ENCODE peak calls at places on chromosomes 4 and X, in ten cellular contexts. Q is uterus, K is heart left ventricle, O is Peyer's patch, H is keratinocyte, U is fibroblast of lung, Z is RWPE2, S is astrocyte, E is adrenal gland, V is left lung. Y is an unnamed sample.

GRCh38 chr4:97978791-97979488 is 164.3 kb downstream of the STPG2 start:
- DNase-seq in E (no peak), Z (no peak), O (no peak), V (no peak), Q (no peak), H (no peak), K (no peak), U (no peak), S (no peak), Y (no peak)

GRCh38 chr4:46450556-46450955 is 60.6 kb upstream of the GABRA2 start:
- DNase-seq in Q (no peak), O (no peak), Z (no peak), K (no peak), H (no peak), S (no peak), E (no peak), V (no peak), U (no peak), Y (no peak)

GRCh38 chr4:42148453-42148852 is 4.0 kb downstream of the BEND4 start:
- DNase-seq in K (no peak), V (no peak), Q (no peak), E (no peak), O (no peak), Z (no peak), H (no peak), U (no peak), S (no peak), Y (no peak)

GRCh38 chr4:53478671-53479456 is 101.4 kb downstream of the FIP1L1 start:
- DNase-seq in Q (no peak), O (no peak), Z (no peak), E (peak), S (peak), H (peak), V (no peak), K (no peak), U (peak), Y (peak)

GRCh38 chrX:134013092-134013497 is 27.7 kb upstream of the GPC3 start:
- DNase-seq in H (peak), O (no peak), Q (peak), V (no peak), S (no peak), Z (no peak), E (no peak), U (peak), K (no peak), Y (peak)

GRCh38 chr4:111945014-111945413 is 200.2 kb upstream of the FAM241A start:
- DNase-seq in Z (no peak), H (no peak), O (no peak), K (no peak), Q (no peak), E (no peak), S (no peak), U (no peak), V (no peak), Y (no peak)

GRCh38 chr4:167233523-167234387 is 539 bp downstream of the SPOCK3 start:
- DNase-seq in S (peak), O (no peak), Z (no peak), Q (no peak), E (no peak), U (peak), H (no peak), V (peak), K (no peak), Y (peak)

GRCh38 chr4:178306565-178306964 is 864.3 kb upstream of the AGA start:
- DNase-seq in U (peak), H (no peak), E (no peak), O (no peak), V (no peak), S (peak), K (no peak), Q (no peak), Z (no peak), Y (no peak)

GRCh38 chr4:109801895-109802319 is at the start of gene CFI:
- DNase-seq in U (peak), Q (no peak), E (no peak), H (no peak), Z (no peak), S (peak), O (no peak), V (no peak), K (no peak), Y (peak)

GRCh38 chr4:38290360-38290759 is 330.2 kb downstream of the PTTG2 start:
- DNase-seq in H (no peak), E (no peak), Q (no peak), O (no peak), S (peak), Z (no peak), K (no peak), U (peak), V (no peak), Y (peak)

DNA sequence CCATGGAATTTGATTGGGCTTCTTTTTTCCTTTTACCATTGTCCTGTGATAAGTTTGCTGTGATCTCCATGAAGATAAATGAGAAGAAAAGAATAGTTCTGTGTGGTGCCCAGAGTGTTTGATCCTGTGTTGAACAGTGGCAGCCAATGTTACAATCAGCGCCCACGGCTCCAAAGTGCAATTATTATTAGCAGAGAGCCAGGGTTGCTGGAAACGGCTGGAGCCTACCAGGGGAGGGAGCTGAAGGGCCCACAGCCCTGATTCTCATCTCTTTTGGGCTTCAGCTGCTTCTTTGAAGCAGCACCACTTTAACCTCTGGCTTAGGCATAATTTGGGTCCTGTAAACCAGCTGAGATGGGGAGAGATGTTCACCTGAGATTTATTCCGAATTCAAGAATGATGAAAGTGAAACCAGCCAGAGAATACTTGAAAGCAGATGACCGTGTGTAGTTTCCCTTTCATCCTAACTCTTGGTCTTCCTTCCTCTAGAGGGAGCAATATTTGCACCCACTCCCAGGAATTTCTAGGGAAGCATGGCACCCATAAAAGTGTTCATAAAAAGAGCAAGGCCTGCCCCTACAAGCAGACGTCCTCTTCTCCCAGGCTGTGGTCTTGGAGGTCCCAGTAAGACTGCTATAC is 298.3 kb downstream of the EVC2 start:
- DNase-seq in U (no peak), Z (no peak), K (no peak), H (no peak), V (no peak), Q (no peak), E (no peak), O (no peak), S (no peak), Y (no peak)
- H3K27ac ChIP-seq in U (no peak), Z (no peak), K (no peak), H (no peak), V (no peak), Q (no peak), E (no peak), O (no peak), S (no peak), Y (no peak)

GRCh38 chr4:105036991-105037390 is 109.7 kb upstream of the TET2 start:
- DNase-seq in U (no peak), E (no peak), S (no peak), O (no peak), K (no peak), Q (no peak), V (no peak), Z (no peak), H (no peak), Y (no peak)

DNA sequence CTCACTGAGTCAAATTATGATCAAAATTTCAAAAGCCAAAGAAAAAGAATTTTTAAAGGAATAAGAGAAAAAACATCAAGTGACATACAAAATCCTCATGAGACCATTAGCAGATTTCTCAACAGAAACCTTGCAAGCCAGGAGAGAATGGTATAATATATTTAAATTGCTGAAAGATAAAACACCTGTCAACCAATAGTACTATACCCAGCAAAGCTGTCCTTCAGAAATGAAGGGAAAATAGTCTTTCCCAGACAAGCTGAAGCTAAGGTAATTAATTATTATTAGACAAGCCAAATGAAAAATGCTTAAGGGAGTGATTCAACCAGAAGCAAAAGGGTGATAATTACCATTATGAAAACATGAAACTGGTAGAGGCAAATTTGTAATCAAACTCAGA is 104.2 kb upstream of the TET2 start:
- DNase-seq in V (no peak), S (no peak), Z (no peak), U (no peak), H (no peak), E (no peak), K (no peak), O (no peak), Q (no peak), Y (no peak)
- TF ChIP-seq CTCF in V (no peak), S (no peak), Z (no peak), U (no peak), H (no peak), E (no peak), K (no peak), O (no peak), Q (no peak), Y (no peak)

GRCh38 chr4:7414046-7414445 is 20.7 kb downstream of the PSAPL1 start:
- DNase-seq in Z (peak), S (no peak), U (no peak), V (peak), K (no peak), O (peak), E (no peak), Q (no peak), H (no peak), Y (no peak)

GRCh38 chr4:7415927-7416686 is 18.6 kb downstream of the PSAPL1 start:
- DNase-seq in O (peak), S (no peak), V (no peak), Z (peak), H (no peak), K (no peak), Q (no peak), E (no peak), U (no peak), Y (no peak)

GRCh38 chr4:7416745-7417432 is 17.8 kb downstream of the PSAPL1 start:
- DNase-seq in K (no peak), S (no peak), Z (peak), V (peak), O (peak), H (no peak), Q (no peak), E (no peak), U (no peak), Y (no peak)

GRCh38 chr4:7412586-7412975 is 22.1 kb downstream of the PSAPL1 start:
- DNase-seq in Q (no peak), H (no peak), K (peak), O (peak), V (peak), U (no peak), S (no peak), E (no peak), Z (peak), Y (no peak)

GRCh38 chr4:7414736-7415510 is 19.8 kb downstream of the PSAPL1 start:
- DNase-seq in H (no peak), Q (no peak), Z (no peak), O (peak), K (no peak), S (no peak), U (no peak), V (no peak), E (no peak), Y (no peak)
- H3K27ac ChIP-seq in H (no peak), Q (no peak), Z (no peak), O (no peak), K (no peak), S (no peak), U (no peak), V (no peak), E (no peak), Y (no peak)

GRCh38 chrX:40343319-40343718 is 237.5 kb upstream of the ATP6AP2 start:
- DNase-seq in U (no peak), E (no peak), K (no peak), Q (no peak), V (no peak), Z (no peak), O (no peak), H (no peak), S (no peak), Y (no peak)

DNA sequence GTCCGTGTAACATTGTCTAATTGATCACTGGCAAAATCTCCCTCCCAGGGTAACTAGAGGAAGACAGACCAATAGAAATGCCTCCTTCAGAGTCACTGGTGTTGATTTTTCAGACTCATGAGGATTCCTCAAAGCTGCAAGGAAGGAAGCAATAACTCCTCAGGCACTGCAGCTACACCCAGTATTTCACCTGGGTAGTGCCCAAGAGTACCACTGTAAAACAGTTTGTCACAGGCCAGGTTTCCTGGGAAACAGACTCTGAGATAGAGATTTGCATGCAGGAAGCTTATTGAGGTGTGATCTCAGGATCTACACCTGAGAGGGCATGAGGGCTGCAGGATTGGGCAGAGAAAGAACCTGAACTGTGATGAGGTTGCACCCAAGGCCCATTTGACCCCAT is 240.7 kb upstream of the ATP6AP2 start:
- DNase-seq in V (no peak), H (no peak), S (no peak), Z (no peak), Q (no peak), E (no peak), U (no peak), O (no peak), K (no peak), Y (no peak)
- TF ChIP-seq CTCF in V (no peak), H (no peak), S (no peak), Z (no peak), Q (no peak), E (no peak), U (no peak), O (no peak), K (no peak), Y (no peak)

GRCh38 chr4:27790911-27791310 is 930.3 kb downstream of the STIM2 start:
- DNase-seq in E (no peak), O (no peak), U (peak), H (no peak), Z (no peak), Q (no peak), K (no peak), V (no peak), S (peak), Y (peak)
- H3K27ac ChIP-seq in E (no peak), O (no peak), U (no peak), H (no peak), Z (peak), Q (no peak), K (no peak), V (no peak), S (peak), Y (peak)

GRCh38 chr4:5845035-5845905 is 47.6 kb downstream of the CRMP1 start:
- DNase-seq in V (no peak), U (no peak), E (no peak), O (no peak), Q (peak), Z (no peak), S (no peak), H (no peak), K (no peak), Y (no peak)
- TF ChIP-seq CTCF in V (no peak), U (no peak), E (no peak), O (no peak), Q (no peak), Z (no peak), S (no peak), H (no peak), K (no peak), Y (no peak)

GRCh38 chrX:68490644-68491043 is 8.2 kb upstream of the YIPF6 start:
- DNase-seq in Q (no peak), K (no peak), V (no peak), E (no peak), H (no peak), Z (no peak), U (peak), O (no peak), S (no peak), Y (peak)
- H3K27ac ChIP-seq in Q (no peak), K (no peak), V (no peak), E (no peak), H (no peak), Z (no peak), U (no peak), O (no peak), S (no peak), Y (no peak)

Y was measured in brain microvascular endothelial cell.